ENCODE peak calls at places on chromosome 19, in nine cellular contexts. One of them, this sample, is unnamed.
A peak's percentile ranks its signal among the peaks of the same experiment; 100 is the strongest.

GRCh38 chr19:4493929-4494690 is 22.0 kb downstream of the HDGFL2 start:
- DNase-seq in tibial artery: no peak
- DNase-seq in SJSA1: no peak
- DNase-seq in ascending aorta: no peak
- DNase-seq in neuronal stem cell: no peak
- DNase-seq in foreskin keratinocyte: no peak
- DNase-seq in HAP-1: no peak
- DNase-seq in psoas muscle: no peak
- DNase-seq in stomach: no peak
- DNase-seq in this sample: no peak

GRCh38 chr19:371501-372160 is 27.0 kb upstream of the MIER2 start:
- DNase-seq in foreskin keratinocyte: no peak
- DNase-seq in psoas muscle: no peak
- DNase-seq in ascending aorta: no peak
- DNase-seq in neuronal stem cell: no peak
- DNase-seq in HAP-1: no peak
- DNase-seq in stomach: no peak
- DNase-seq in tibial artery: no peak
- DNase-seq in SJSA1: no peak
- DNase-seq in this sample: no peak

GRCh38 chr19:18453269-18454024 is 15.5 kb upstream of the ISYNA1 start:
- DNase-seq in stomach: no peak
- DNase-seq in neuronal stem cell: no peak
- DNase-seq in ascending aorta: no peak
- DNase-seq in psoas muscle: no peak
- DNase-seq in tibial artery: no peak
- DNase-seq in HAP-1: no peak
- DNase-seq in foreskin keratinocyte: peak; percentile 39
- DNase-seq in SJSA1: peak; percentile 88
- DNase-seq in this sample: no peak

GRCh38 chr19:44076325-44076724 is 4.4 kb downstream of the ZNF284 start:
- DNase-seq in psoas muscle: no peak
- DNase-seq in stomach: no peak
- DNase-seq in foreskin keratinocyte: no peak
- DNase-seq in neuronal stem cell: no peak
- DNase-seq in ascending aorta: no peak
- DNase-seq in HAP-1: no peak
- DNase-seq in tibial artery: no peak
- DNase-seq in SJSA1: no peak
- DNase-seq in this sample: no peak

GRCh38 chr19:16386619-16387240 is 62.1 kb downstream of the KLF2 start:
- DNase-seq in neuronal stem cell: peak; percentile 27
- DNase-seq in psoas muscle: no peak
- DNase-seq in ascending aorta: no peak
- DNase-seq in SJSA1: peak; percentile 37
- DNase-seq in stomach: peak; percentile 50
- DNase-seq in tibial artery: no peak
- DNase-seq in foreskin keratinocyte: peak; percentile 15
- DNase-seq in HAP-1: peak; percentile 66
- DNase-seq in this sample: no peak

GRCh38 chr19:34351382-34351802 is 13.6 kb upstream of the GPI start:
- DNase-seq in psoas muscle: no peak
- DNase-seq in stomach: peak; percentile 87
- DNase-seq in SJSA1: no peak
- DNase-seq in foreskin keratinocyte: no peak
- DNase-seq in tibial artery: no peak
- DNase-seq in neuronal stem cell: no peak
- DNase-seq in HAP-1: no peak
- DNase-seq in ascending aorta: no peak
- DNase-seq in this sample: no peak

GRCh38 chr19:51325161-51325979 is 13.9 kb downstream of the IGLON5 start:
- DNase-seq in psoas muscle: no peak
- DNase-seq in foreskin keratinocyte: no peak
- DNase-seq in neuronal stem cell: no peak
- DNase-seq in tibial artery: no peak
- DNase-seq in SJSA1: no peak
- DNase-seq in HAP-1: no peak
- DNase-seq in ascending aorta: no peak
- DNase-seq in stomach: no peak
- DNase-seq in this sample: no peak

GRCh38 chr19:35476149-35476548 is 14.1 kb downstream of the KRTDAP start:
- DNase-seq in psoas muscle: no peak
- DNase-seq in ascending aorta: no peak
- DNase-seq in neuronal stem cell: no peak
- DNase-seq in SJSA1: no peak
- DNase-seq in HAP-1: peak; percentile 23
- DNase-seq in stomach: no peak
- DNase-seq in tibial artery: no peak
- DNase-seq in foreskin keratinocyte: no peak
- DNase-seq in this sample: no peak

GRCh38 chr19:51136891-51137551 is 5.1 kb upstream of the SIGLEC7 start:
- DNase-seq in stomach: no peak
- DNase-seq in SJSA1: no peak
- DNase-seq in neuronal stem cell: no peak
- DNase-seq in ascending aorta: no peak
- DNase-seq in HAP-1: no peak
- DNase-seq in tibial artery: peak; percentile 52
- DNase-seq in psoas muscle: no peak
- DNase-seq in foreskin keratinocyte: no peak
- DNase-seq in this sample: peak; percentile 29

GRCh38 chr19:18439910-18440237 is 1.9 kb upstream of the ISYNA1 start:
- DNase-seq in neuronal stem cell: no peak
- DNase-seq in stomach: no peak
- DNase-seq in psoas muscle: no peak
- DNase-seq in HAP-1: no peak
- DNase-seq in SJSA1: no peak
- DNase-seq in foreskin keratinocyte: no peak
- DNase-seq in tibial artery: no peak
- DNase-seq in ascending aorta: no peak
- DNase-seq in this sample: no peak

GRCh38 chr19:1073956-1074511 is 7.1 kb downstream of the ARHGAP45 start:
- DNase-seq in SJSA1: no peak
- DNase-seq in neuronal stem cell: no peak
- DNase-seq in tibial artery: no peak
- DNase-seq in stomach: no peak
- DNase-seq in psoas muscle: no peak
- DNase-seq in HAP-1: no peak
- DNase-seq in ascending aorta: no peak
- DNase-seq in foreskin keratinocyte: no peak
- DNase-seq in this sample: no peak

GRCh38 chr19:34124828-34125227 is 47.5 kb upstream of the LSM14A start:
- DNase-seq in foreskin keratinocyte: no peak
- DNase-seq in ascending aorta: no peak
- DNase-seq in neuronal stem cell: peak; percentile 57
- DNase-seq in psoas muscle: no peak
- DNase-seq in tibial artery: no peak
- DNase-seq in stomach: no peak
- DNase-seq in HAP-1: peak; percentile 18
- DNase-seq in SJSA1: no peak
- DNase-seq in this sample: no peak

GRCh38 chr19:40755248-40755624 is 4.2 kb downstream of the SNRPA start:
- DNase-seq in psoas muscle: no peak
- DNase-seq in neuronal stem cell: no peak
- DNase-seq in foreskin keratinocyte: no peak
- DNase-seq in ascending aorta: no peak
- DNase-seq in stomach: no peak
- DNase-seq in HAP-1: no peak
- DNase-seq in tibial artery: no peak
- DNase-seq in SJSA1: no peak
- DNase-seq in this sample: no peak
- H3K4me1 ChIP-seq in psoas muscle: peaks cover 15% of the 10 kb centered on the region
- H3K4me1 ChIP-seq in neuronal stem cell: peaks cover 7% of the 10 kb centered on the region
- H3K4me1 ChIP-seq in foreskin keratinocyte: peaks cover 12% of the 10 kb centered on the region
- H3K4me1 ChIP-seq in ascending aorta: peaks cover 9% of the 10 kb centered on the region
- H3K4me1 ChIP-seq in stomach: peaks cover 55% of the 10 kb centered on the region
- H3K4me1 ChIP-seq in HAP-1: peaks cover 11% of the 10 kb centered on the region
- H3K4me1 ChIP-seq in tibial artery: peaks cover 49% of the 10 kb centered on the region
- H3K4me1 ChIP-seq in SJSA1: peaks cover 5% of the 10 kb centered on the region
- H3K4me1 ChIP-seq in this sample: peaks cover 24% of the 10 kb centered on the region

GRCh38 chr19:46785054-46785979 is 3.1 kb downstream of the SLC1A5 start:
- DNase-seq in neuronal stem cell: no peak
- DNase-seq in psoas muscle: no peak
- DNase-seq in foreskin keratinocyte: no peak
- DNase-seq in tibial artery: no peak
- DNase-seq in SJSA1: peak; percentile 11
- DNase-seq in HAP-1: no peak
- DNase-seq in ascending aorta: no peak
- DNase-seq in stomach: no peak
- DNase-seq in this sample: no peak
- H3K4me1 ChIP-seq in neuronal stem cell: peaks cover 18% of the 10 kb centered on the region
- H3K4me1 ChIP-seq in psoas muscle: peaks cover 9% of the 10 kb centered on the region
- H3K4me1 ChIP-seq in foreskin keratinocyte: peaks cover 3% of the 10 kb centered on the region
- H3K4me1 ChIP-seq in tibial artery: peaks cover 45% of the 10 kb centered on the region
- H3K4me1 ChIP-seq in SJSA1: peaks cover 32% of the 10 kb centered on the region
- H3K4me1 ChIP-seq in HAP-1: peaks cover 13% of the 10 kb centered on the region
- H3K4me1 ChIP-seq in ascending aorta: peaks cover 3% of the 10 kb centered on the region
- H3K4me1 ChIP-seq in stomach: peaks cover 66% of the 10 kb centered on the region
- H3K4me1 ChIP-seq in this sample: peaks cover 13% of the 10 kb centered on the region

DNA sequence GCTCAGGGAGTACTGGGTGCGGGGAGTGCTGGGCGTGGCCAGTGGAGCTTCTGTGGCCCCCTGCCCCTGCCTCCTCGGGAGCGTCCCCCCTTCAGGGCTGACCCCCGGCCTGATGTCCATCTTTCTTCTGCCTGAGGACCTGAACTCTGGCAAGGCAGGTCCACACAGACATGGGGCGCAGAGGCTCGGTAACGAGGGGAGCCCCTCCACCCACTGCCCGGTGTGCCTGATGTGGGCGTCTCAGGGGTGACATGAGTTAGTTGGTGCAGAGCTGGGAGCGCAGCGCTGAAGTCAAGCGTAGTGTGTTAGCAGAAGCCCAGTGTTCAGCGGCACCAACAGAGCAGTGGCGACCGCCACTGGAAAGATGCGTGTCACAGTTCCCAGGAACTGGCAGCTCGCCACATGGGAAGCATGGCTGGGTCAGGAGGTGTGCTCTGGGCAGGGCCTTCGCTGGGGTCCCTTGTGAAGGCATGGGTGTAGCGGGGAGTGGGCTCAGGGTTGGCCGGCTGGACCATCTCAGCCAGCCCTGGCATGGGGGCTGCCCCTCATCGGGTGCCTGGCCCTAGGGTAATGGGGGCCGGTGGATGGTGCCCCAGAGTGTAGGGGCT is 11.5 kb downstream of the THOP1 start:
- DNase-seq in HAP-1: no peak
- DNase-seq in ascending aorta: no peak
- DNase-seq in neuronal stem cell: no peak
- DNase-seq in tibial artery: no peak
- DNase-seq in psoas muscle: no peak
- DNase-seq in SJSA1: no peak
- DNase-seq in stomach: no peak
- DNase-seq in foreskin keratinocyte: no peak
- DNase-seq in this sample: no peak
- H3K4me1 ChIP-seq in HAP-1: no peaks in the 10 kb centered on the region
- H3K4me1 ChIP-seq in ascending aorta: no peaks in the 10 kb centered on the region
- H3K4me1 ChIP-seq in neuronal stem cell: no peaks in the 10 kb centered on the region
- H3K4me1 ChIP-seq in tibial artery: no peaks in the 10 kb centered on the region
- H3K4me1 ChIP-seq in psoas muscle: peaks cover 4% of the 10 kb centered on the region
- H3K4me1 ChIP-seq in SJSA1: no peaks in the 10 kb centered on the region
- H3K4me1 ChIP-seq in stomach: peaks cover 3% of the 10 kb centered on the region
- H3K4me1 ChIP-seq in foreskin keratinocyte: no peaks in the 10 kb centered on the region
- H3K4me1 ChIP-seq in this sample: no peaks in the 10 kb centered on the region

DNA sequence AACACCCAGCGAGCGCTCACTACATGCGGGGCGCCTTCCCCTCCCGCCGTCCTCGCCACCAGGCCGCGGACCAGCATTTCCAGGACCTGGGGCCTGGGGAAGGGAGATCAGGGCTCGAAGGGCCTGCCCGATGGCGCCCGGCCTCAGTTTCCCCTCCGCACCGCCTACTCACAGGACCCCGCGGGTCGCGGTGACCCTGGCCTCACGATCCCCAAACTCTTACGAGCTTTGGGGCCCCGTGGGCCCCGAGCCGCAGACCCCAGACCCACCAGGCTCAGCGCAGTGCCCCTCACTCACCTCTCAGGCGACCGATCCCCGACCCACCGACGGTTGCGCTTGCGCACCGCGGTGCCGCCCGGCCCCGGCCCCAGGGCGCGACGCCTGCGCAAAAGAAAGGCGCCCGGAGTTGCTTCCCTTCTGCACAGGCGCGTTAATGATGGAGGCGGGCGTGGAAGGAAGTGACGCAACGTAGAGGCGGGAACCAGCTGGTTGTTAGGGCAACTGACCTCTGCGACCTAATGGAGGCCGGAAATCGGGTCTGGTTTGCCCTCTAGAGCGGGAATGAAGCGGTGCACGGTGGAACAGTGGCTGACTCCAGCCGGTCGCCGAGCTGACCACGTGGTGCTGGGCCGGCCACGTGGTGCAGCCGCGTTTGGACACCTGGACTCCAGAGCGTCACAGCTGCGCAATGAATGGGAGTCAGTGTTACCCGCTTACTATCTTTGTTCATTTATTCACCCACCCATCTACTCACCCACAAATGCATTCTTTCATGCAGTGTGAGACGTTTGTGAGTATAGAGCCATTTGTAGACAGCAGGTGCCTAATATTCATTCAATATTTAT is at the start of gene SGTA:
- DNase-seq in foreskin keratinocyte: peak; percentile 97
- DNase-seq in ascending aorta: peak; percentile 92
- DNase-seq in stomach: peak; percentile 99
- DNase-seq in neuronal stem cell: peak; percentile 98
- DNase-seq in tibial artery: peak; percentile 98
- DNase-seq in psoas muscle: peak; percentile 98
- DNase-seq in HAP-1: peak; percentile 98
- DNase-seq in SJSA1: peak; percentile 97
- DNase-seq in this sample: peak; percentile 99
- H3K4me1 ChIP-seq in foreskin keratinocyte: peaks cover 5% of the 10 kb centered on the region
- H3K4me1 ChIP-seq in ascending aorta: peaks cover 12% of the 10 kb centered on the region
- H3K4me1 ChIP-seq in stomach: peaks cover 76% of the 10 kb centered on the region
- H3K4me1 ChIP-seq in neuronal stem cell: peaks cover 10% of the 10 kb centered on the region
- H3K4me1 ChIP-seq in tibial artery: peaks cover 51% of the 10 kb centered on the region
- H3K4me1 ChIP-seq in psoas muscle: peaks cover 55% of the 10 kb centered on the region
- H3K4me1 ChIP-seq in HAP-1: peaks cover 20% of the 10 kb centered on the region
- H3K4me1 ChIP-seq in SJSA1: peaks cover 21% of the 10 kb centered on the region
- H3K4me1 ChIP-seq in this sample: peaks cover 64% of the 10 kb centered on the region

DNA sequence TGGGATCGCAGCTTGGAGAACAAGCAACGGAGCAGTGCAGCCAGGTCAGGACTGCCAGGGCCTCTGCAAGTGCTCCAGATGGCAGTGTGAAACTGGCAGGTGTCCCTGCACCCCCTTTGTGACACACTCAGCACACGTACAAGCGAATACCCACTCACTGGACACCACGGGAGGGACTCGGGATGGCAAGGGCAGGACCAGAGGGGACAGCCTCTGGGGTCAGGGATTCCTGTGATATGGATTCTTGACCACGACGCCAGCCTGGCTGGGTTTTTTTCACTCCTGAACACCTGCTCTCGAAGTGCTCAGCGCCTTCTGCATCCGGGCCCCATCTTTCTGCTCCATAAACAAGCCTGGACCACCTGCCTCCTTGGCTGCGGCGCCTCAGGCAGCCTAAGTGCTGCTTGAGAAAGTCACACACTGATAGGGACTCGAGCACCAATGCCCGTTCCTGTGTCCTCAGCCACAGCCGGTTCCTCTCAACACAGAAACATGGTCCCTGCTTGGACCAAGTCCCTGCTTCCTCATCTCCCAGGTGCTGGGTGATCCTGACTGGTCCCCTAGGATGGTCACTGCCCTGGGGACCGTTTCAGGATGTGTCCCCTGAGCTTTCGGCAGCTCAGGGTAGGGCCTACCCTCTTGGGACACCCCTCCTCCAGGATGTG is 22.0 kb downstream of the ELAVL1 start:
- DNase-seq in HAP-1: no peak
- DNase-seq in neuronal stem cell: no peak
- DNase-seq in psoas muscle: no peak
- DNase-seq in tibial artery: no peak
- DNase-seq in foreskin keratinocyte: no peak
- DNase-seq in SJSA1: no peak
- DNase-seq in ascending aorta: no peak
- DNase-seq in stomach: no peak
- DNase-seq in this sample: no peak
- H3K4me1 ChIP-seq in HAP-1: no peaks in the 10 kb centered on the region
- H3K4me1 ChIP-seq in neuronal stem cell: peaks cover 2% of the 10 kb centered on the region
- H3K4me1 ChIP-seq in psoas muscle: peaks cover 35% of the 10 kb centered on the region
- H3K4me1 ChIP-seq in tibial artery: peaks cover 17% of the 10 kb centered on the region
- H3K4me1 ChIP-seq in foreskin keratinocyte: peaks cover 14% of the 10 kb centered on the region
- H3K4me1 ChIP-seq in SJSA1: peaks cover 24% of the 10 kb centered on the region
- H3K4me1 ChIP-seq in ascending aorta: no peaks in the 10 kb centered on the region
- H3K4me1 ChIP-seq in stomach: peaks cover 30% of the 10 kb centered on the region
- H3K4me1 ChIP-seq in this sample: peaks cover 43% of the 10 kb centered on the region